ENCODE peak calls at places on chromosomes 16 and 17, in four cellular contexts. Q is K562, Z is IMR-90, B is HepG2. G is an unnamed sample.

GRCh38 chr17:39722965-39723848 is 7.1 kb downstream of the MIEN1 start:
- DNase-seq in Q (peak), B (no peak), Z (no peak), G (no peak)

GRCh38 chr16:8928467-8928957 is 35.2 kb downstream of the USP7 start:
- DNase-seq in B (no peak), Z (peak), Q (no peak), G (no peak)

GRCh38 chr16:30715777-30716445 is 16.9 kb downstream of the SRCAP start:
- DNase-seq in Q (no peak), B (no peak), Z (peak), G (no peak)

GRCh38 chr17:4617590-4618356 is 23.7 kb downstream of the ALOX15 start:
- DNase-seq in B (no peak), Z (no peak), Q (no peak), G (no peak)

GRCh38 chr17:20896153-20896649 is 146.6 kb downstream of the USP22 start:
- DNase-seq in B (no peak), Z (peak), Q (no peak), G (peak)

GRCh38 chr17:35167046-35167445 is 19.4 kb downstream of the UNC45B start:
- DNase-seq in B (no peak), Z (no peak), Q (no peak), G (no peak)

GRCh38 chr16:72967941-72968340 is 80.0 kb downstream of the ZFHX3 start:
- DNase-seq in B (no peak), Z (no peak), Q (no peak), G (no peak)

GRCh38 chr17:46264456-46265198 is 30.3 kb upstream of the LRRC37A start:
- DNase-seq in Q (peak), Z (peak), B (peak), G (peak)

GRCh38 chr17:31627960-31628359 is 231.1 kb downstream of the COPRS start:
- DNase-seq in Z (peak), B (no peak), Q (no peak), G (no peak)

GRCh38 chr16:89199241-89200123 is 855 bp downstream of the SLC22A31 start:
- DNase-seq in B (no peak), Q (no peak), Z (no peak), G (no peak)

GRCh38 chr16:72455743-72456659 is 284.0 kb upstream of the PMFBP1 start:
- DNase-seq in B (peak), Q (no peak), Z (no peak), G (no peak)

DNA sequence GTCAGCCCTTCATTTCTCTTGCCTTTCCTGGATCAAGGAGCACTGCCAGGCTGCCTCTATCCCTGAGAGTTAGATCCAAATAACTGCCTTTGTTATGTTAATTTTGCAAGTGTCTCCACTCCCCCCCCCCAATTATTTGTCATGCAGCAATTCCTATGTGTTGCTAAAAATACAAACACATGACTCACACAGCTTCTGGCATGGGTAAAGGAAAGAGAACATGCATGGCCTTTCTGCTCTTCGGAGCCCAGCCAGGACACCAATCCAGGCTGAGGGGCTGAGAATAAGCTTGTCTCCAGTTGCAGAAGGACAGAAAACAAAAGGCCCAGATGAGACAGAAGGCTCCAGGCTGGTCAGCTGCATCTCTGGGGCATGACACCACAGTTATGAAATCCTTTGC is 148.0 kb upstream of the TNRC6C start:
- DNase-seq in B (no peak), Q (no peak), Z (peak), G (no peak)
- TF ChIP-seq MAZ in B (no peak), Q (no peak), Z (no peak), G (no peak)

DNA sequence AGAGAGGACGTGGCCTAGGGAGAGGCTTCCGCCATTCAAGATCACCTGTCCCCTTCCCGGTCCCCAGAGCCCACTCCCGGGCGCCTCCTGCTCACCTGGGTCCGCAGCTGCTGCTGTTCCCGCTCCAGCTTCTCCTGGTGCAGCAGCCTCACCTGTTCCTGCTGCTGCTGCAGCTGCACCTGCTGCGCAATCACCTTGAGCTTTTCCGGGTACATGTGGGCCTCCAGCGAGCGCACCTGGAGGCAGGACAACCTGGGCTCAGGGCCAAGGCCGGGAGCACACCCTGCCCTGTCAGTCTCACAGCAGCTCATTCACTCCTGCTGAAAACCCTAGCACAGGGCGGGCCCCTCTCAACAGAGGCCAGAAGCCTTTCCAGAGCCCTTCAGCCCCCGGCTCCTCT is 12.5 kb downstream of the TFAP4 start:
- DNase-seq in Z (no peak), Q (no peak), B (no peak), G (no peak)
- TF ChIP-seq MAZ in Z (no peak), Q (no peak), B (no peak), G (no peak)

DNA sequence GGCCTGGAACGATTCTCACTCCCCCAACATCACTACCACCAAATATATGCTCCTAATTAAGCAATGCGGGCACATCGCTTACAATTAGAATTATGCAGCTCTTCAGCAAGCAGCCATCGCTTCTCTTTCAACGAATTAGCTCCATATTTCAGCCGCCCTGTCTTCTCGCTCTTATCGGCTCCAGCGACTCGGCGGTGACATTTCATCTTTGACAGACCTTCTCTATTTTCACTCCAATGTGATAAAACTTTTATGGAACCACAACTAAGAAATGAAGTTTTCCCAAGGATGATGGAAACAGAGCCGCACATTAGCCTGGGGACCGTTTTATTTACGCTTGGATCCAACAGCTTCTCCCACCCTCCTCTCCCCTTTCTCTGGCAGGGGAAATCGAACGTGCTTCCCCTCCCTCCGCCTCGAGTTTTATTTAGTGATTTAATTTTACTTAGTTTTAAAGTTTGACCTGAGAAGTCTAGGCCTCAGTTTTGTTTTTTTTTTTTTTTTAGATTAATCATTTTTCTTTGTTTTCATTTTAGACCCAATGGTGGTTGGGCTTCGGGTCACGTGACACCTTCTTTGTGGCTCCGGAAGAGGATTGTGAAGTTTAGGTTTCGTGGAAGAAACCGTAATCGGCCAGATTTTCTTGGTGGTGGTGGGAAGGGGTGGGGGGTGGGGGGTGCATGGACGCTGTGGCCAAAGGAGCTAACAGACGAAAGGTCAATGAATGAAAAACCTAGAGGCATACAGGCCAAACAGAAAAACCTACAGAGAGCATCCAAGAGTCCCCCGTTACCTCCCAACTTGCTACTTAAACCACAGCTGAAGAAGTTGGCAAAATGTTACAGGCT is 3.2 kb upstream of the HOXB2 start:
- DNase-seq in B (no peak), Z (peak), Q (peak), G (no peak)
- TF ChIP-seq MAZ in B (no peak), Z (no peak), Q (no peak), G (no peak)

GRCh38 chr16:26334218-26335111 is 642.7 kb downstream of the HS3ST4 start:
- DNase-seq in Q (no peak), Z (no peak), B (peak), G (no peak)
- TF ChIP-seq MAZ in Q (no peak), Z (no peak), B (no peak), G (no peak)

GRCh38 chr16:57084257-57084770 is 8.1 kb upstream of the CPNE2 start:
- DNase-seq in Z (peak), B (peak), Q (peak), G (peak)

GRCh38 chr16:57083469-57083868 is 8.9 kb upstream of the CPNE2 start:
- DNase-seq in Z (no peak), Q (no peak), B (no peak), G (no peak)

GRCh38 chr16:57084996-57085395 is 7.4 kb upstream of the CPNE2 start:
- DNase-seq in Q (no peak), B (no peak), Z (no peak), G (no peak)

GRCh38 chr16:57089406-57089805 is 3.0 kb upstream of the CPNE2 start:
- DNase-seq in Q (no peak), B (no peak), Z (no peak), G (no peak)

DNA sequence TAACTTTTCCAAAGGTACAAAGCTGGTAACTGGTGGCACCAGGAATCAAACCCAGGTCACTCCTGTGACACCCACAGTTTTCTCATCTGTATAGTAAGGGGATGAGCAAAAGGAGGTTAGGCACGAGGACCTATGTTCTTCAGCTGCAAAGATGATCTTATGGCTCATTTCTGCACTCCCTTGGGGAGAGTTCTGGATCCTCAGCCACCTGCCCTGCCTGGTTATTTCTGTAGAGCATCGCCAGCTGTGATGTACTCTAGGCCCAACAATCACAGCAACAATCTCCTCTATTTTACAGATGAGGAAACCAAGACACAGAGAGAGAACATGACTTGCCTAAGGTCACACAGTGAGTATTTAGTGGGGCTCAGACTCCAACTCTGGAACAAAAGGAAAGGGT is 5.4 kb upstream of the CPNE2 start:
- DNase-seq in Z (no peak), Q (no peak), B (no peak), G (no peak)
- TF ChIP-seq MAZ in Z (no peak), Q (no peak), B (no peak), G (no peak)

DNA sequence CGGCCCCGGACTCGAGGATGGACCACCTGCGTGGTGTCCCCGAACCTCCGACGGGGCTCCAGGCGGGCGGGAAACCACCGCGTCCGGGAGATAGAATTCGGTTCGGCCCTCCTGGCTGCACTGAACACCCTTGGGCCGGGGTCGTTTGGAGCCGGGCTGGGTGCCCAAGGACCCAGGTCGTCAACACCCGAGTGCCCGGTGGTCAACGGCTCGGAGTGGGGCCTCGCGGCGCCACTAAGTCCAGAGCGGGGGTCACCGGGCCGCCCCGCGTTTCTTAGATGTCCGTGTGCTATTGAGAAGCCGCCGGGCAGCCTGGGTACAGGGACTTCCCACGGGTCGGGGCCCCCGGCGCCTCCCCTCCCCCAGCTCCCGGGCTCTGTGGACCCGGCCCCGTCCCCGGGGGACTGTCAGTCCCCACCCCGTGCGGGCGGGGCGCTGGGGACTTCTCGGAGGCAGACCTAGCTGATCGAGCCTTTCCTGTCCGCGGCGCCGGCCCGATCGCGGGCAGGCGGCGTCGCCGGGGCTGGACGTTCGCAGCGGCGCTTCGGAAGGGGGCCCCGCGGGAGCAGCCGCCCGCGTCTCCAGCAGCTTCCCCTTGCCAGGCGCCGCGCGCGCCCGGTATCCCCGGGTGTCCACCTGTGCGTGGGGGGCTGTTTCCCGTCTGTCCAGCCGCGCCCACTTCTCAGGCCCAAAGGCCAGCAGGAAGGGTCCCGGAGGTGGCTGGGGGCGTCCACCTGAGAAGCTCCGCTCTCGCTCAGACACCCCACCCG is 655 bp upstream of the NPTX1 start:
- DNase-seq in Q (no peak), B (no peak), Z (no peak), G (no peak)
- TF ChIP-seq MAZ in Q (no peak), B (no peak), Z (no peak), G (no peak)

GRCh38 chr17:77817953-77818352 is 140.6 kb upstream of the TNRC6C start:
- DNase-seq in Z (no peak), Q (no peak), B (no peak), G (no peak)

GRCh38 chr17:77819497-77819896 is 139.0 kb upstream of the TNRC6C start:
- DNase-seq in Q (no peak), Z (no peak), B (no peak), G (no peak)

GRCh38 chr17:77824102-77824779 is 134.3 kb upstream of the TNRC6C start:
- DNase-seq in Z (no peak), Q (no peak), B (no peak), G (no peak)

GRCh38 chr17:77822302-77823030 is 136.0 kb upstream of the TNRC6C start:
- DNase-seq in B (no peak), Z (no peak), Q (no peak), G (no peak)

GRCh38 chr17:77821114-77821513 is 137.4 kb upstream of the TNRC6C start:
- DNase-seq in Q (peak), B (peak), Z (no peak), G (peak)
- TF ChIP-seq MAZ in Q (no peak), B (no peak), Z (no peak), G (no peak)

GRCh38 chr16:27492588-27492979 is 57.1 kb downstream of the GTF3C1 start:
- DNase-seq in Q (no peak), Z (no peak), B (no peak), G (no peak)

GRCh38 chr16:27491894-27492587 is 57.7 kb downstream of the GTF3C1 start:
- DNase-seq in Q (no peak), Z (no peak), B (no peak), G (no peak)

GRCh38 chr16:27498020-27498419 is 51.7 kb downstream of the GTF3C1 start:
- DNase-seq in B (no peak), Q (no peak), Z (peak), G (no peak)

GRCh38 chr16:27498426-27498825 is 51.3 kb downstream of the GTF3C1 start:
- DNase-seq in Q (no peak), B (no peak), Z (no peak), G (no peak)

GRCh38 chr16:27495191-27495590 is 54.5 kb downstream of the GTF3C1 start:
- DNase-seq in Q (no peak), Z (peak), B (no peak), G (no peak)
- TF ChIP-seq MAZ in Q (no peak), Z (no peak), B (no peak), G (no peak)